ENCODE peak calls at places on chromosome 19, in four cellular contexts. M, Q, O and I are unnamed samples.

GRCh38 chr19:15330801-15331418 is 1.4 kb downstream of the BRD4 start:
- DNase-seq in Q (no peak), M (peak), O (no peak), I (peak)

GRCh38 chr19:19465436-19466070 is 49.8 kb downstream of the TSSK6 start:
- DNase-seq in Q (no peak), O (no peak), M (no peak), I (no peak)

GRCh38 chr19:49413348-49413747 is 9.9 kb downstream of the PTH2 start:
- DNase-seq in O (no peak), M (no peak), Q (no peak), I (no peak)

GRCh38 chr19:50981587-50982146 is 2.0 kb downstream of the KLK7 start:
- DNase-seq in O (no peak), M (no peak), Q (no peak), I (no peak)

GRCh38 chr19:30065680-30066606 is 123.9 kb downstream of the URI1 start:
- DNase-seq in Q (no peak), M (no peak), O (no peak), I (no peak)

GRCh38 chr19:15276620-15277019 is 44.4 kb upstream of the EPHX3 start:
- DNase-seq in O (no peak), M (no peak), Q (no peak), I (no peak)

GRCh38 chr19:44705502-44706010 is 6.6 kb downstream of the CEACAM16 start:
- DNase-seq in Q (no peak), M (no peak), O (no peak), I (no peak)

GRCh38 chr19:20247016-20247683 is 80.1 kb downstream of the ZNF486 start:
- DNase-seq in Q (no peak), M (no peak), O (no peak), I (no peak)

GRCh38 chr19:3968556-3969434 is 2.1 kb downstream of the DAPK3 start:
- DNase-seq in Q (peak), O (no peak), M (peak), I (peak)

GRCh38 chr19:19217110-19217509 is 5.4 kb downstream of the NCAN start:
- DNase-seq in Q (no peak), O (no peak), M (no peak), I (no peak)

GRCh38 chr19:6035026-6035425 is 57.1 kb upstream of the RANBP3 start:
- DNase-seq in M (no peak), Q (no peak), O (no peak), I (no peak)

GRCh38 chr19:22026687-22027086 is 15.9 kb upstream of the ZNF208 start:
- DNase-seq in O (no peak), Q (no peak), M (no peak), I (no peak)

GRCh38 chr19:33703821-33704220 is 82.1 kb downstream of the CHST8 start:
- DNase-seq in O (no peak), Q (no peak), M (no peak), I (no peak)

GRCh38 chr19:5108123-5108613 is 139.3 kb downstream of the KDM4B start:
- DNase-seq in M (no peak), Q (no peak), O (no peak), I (no peak)

GRCh38 chr19:44748426-44749254 is at the start of gene BCL3:
- DNase-seq in M (no peak), O (peak), Q (peak), I (no peak)

GRCh38 chr19:47230122-47230920 is 678 bp downstream of the BBC3 start:
- DNase-seq in M (no peak), Q (no peak), O (no peak), I (no peak)

GRCh38 chr19:47152632-47153031 is 22.0 kb downstream of the SAE1 start:
- DNase-seq in O (no peak), Q (no peak), M (no peak), I (no peak)

GRCh38 chr19:6828698-6829633 is 56.5 kb downstream of the VAV1 start:
- DNase-seq in Q (no peak), M (no peak), O (peak), I (peak)

GRCh38 chr19:8811315-8812172 is 20.6 kb downstream of the ZNF558 start:
- DNase-seq in O (no peak), Q (no peak), M (no peak), I (no peak)

GRCh38 chr19:11154683-11155047 is 917 bp downstream of the SPC24 start:
- DNase-seq in Q (no peak), O (no peak), M (no peak), I (no peak)